ENCODE peak calls at places on chromosomes 13 and 19, in four cellular contexts. M is left lung, N is heart right ventricle, U is progenitor cell of endocrine pancreas. K is an unnamed sample.

GRCh38 chr13:30049692-30050091 is 199.3 kb upstream of the UBL3 start:
- DNase-seq in M (no peak), N (peak), U (no peak), K (no peak)

GRCh38 chr13:38954291-38954690 is 36.3 kb downstream of the STOML3 start:
- DNase-seq in M (no peak), N (no peak), U (no peak), K (no peak)

GRCh38 chr19:46766569-46767317 is 20.5 kb upstream of the STRN4 start:
- DNase-seq in M (peak), N (no peak), U (no peak), K (no peak)

GRCh38 chr19:48969276-48970138 is 4.4 kb downstream of the FTL start:
- DNase-seq in M (peak), N (no peak), U (no peak), K (no peak)

GRCh38 chr13:112849500-112849899 is 119.5 kb upstream of the MCF2L start:
- DNase-seq in M (no peak), N (no peak), U (no peak), K (no peak)

GRCh38 chr13:93260591-93260990 is 34.0 kb downstream of the GPC6 start:
- DNase-seq in M (no peak), N (no peak), U (no peak), K (no peak)

GRCh38 chr13:74687452-74688180 is 553.4 kb upstream of the KLF12 start:
- DNase-seq in M (no peak), N (peak), U (no peak), K (no peak)

GRCh38 chr19:35925501-35925900 is 10.7 kb upstream of the LRFN3 start:
- DNase-seq in M (peak), N (no peak), U (no peak), K (no peak)

GRCh38 chr13:98650376-98651107 is 73.6 kb upstream of the STK24 start:
- DNase-seq in M (no peak), N (no peak), U (no peak), K (no peak)

DNA sequence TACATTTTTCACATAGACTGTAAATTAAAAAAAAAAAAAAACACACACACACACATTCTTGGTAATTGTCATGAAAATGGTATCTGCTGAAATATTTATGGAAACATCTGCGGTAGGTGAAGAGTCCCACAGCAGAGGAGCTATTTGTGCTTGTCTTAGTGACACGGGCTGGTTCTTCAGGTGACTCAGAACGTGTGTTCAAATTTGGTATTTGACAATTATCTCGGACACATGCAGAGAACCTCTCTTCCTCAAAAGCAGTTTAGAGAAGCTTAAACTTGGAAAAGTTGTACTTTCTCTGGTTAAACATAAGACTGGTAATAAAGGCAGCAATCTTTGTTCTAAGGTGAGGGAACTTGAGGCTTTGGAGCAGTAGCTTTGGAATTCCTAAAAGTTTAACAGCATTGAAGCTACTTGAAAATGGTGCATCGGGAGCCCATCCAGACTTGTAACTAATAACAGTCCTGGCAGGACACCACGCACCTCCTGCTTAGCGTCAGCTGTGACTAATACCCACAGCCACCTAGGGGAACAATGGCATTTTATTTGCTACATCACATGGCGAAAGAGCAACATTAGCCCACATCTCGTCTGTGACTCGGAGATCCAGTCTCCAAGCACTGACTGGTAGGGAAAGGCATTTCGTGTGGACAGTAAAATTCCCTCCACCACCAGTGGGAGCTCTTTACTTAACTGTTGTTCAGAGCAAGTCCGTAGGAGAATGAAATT is 1505.1 kb upstream of the SLC10A2 start:
- DNase-seq in M (no peak), N (peak), U (peak), K (peak)
- TF ChIP-seq CTCF in M (peak), N (peak), U (peak), K (peak)

GRCh38 chr13:101945435-101945834 is 456.4 kb downstream of the FGF14 start:
- DNase-seq in M (no peak), N (no peak), U (no peak), K (no peak)
- TF ChIP-seq CTCF in M (no peak), N (no peak), U (no peak), K (no peak)

DNA sequence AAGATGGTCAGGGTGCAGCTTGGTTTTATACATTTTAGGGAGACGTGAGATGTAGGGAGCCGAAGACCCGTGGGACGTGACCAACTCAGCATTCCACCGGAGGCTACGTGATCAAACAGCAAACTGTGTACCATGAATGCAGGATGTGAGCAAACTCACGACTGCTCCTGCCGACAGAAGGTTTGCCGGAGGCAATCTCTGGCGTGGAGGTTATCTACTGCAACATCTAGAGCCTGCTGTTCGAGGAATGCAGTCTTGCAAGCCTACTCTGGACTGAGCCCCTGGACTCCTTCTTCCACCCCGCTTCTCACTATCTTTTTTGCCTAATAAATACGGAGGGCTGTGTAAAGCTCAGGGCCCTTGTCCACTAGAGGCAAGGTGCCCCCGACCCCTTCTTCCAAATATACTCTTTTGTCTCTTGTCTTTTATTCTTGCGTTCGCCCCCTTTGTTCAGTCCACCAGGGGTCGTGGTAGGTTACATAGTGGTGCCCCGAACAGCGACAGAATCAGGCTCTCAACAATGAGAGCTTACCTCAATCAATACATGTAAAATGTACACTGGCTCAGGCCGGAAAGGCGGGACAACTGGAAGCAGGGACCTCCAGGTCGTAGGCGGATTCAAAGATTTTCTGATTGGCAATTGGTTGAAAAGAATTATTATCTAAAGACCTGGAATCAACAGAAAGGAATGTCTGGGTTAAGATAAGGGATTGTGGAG is 8.9 kb upstream of the OR1I1 start:
- DNase-seq in M (no peak), N (no peak), U (no peak), K (no peak)
- TF ChIP-seq CTCF in M (no peak), N (no peak), U (no peak), K (no peak)

DNA sequence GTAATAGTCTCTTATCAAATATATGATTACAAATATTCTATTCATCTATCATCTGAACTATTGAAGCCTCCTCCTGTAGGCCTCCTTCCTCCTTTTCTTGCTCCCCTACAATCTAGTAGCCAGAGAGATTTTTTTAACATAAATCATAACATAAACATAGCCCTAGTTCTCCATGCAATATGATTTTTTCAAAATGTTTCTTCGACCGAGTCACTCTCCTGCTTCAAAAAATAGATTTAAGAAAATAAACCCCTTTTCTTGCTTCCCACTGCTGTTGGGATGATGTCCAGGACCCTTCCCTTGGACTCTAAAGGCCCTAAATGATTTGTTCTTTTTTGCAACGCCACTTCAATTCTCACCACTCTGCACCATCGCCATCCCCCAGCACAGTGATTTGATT is 319.7 kb upstream of the TSHZ3 start:
- DNase-seq in M (no peak), N (no peak), U (no peak), K (no peak)
- TF ChIP-seq CTCF in M (no peak), N (no peak), U (no peak), K (no peak)

GRCh38 chr19:1217366-1217765 is 11.8 kb downstream of the STK11 start:
- DNase-seq in M (no peak), N (no peak), U (no peak), K (no peak)

GRCh38 chr19:1214299-1214861 is 8.8 kb downstream of the STK11 start:
- DNase-seq in M (no peak), N (no peak), U (no peak), K (no peak)

GRCh38 chr19:1213391-1214286 is 8.1 kb downstream of the STK11 start:
- DNase-seq in M (no peak), N (peak), U (no peak), K (no peak)

GRCh38 chr19:1216756-1217155 is 11.2 kb downstream of the STK11 start:
- DNase-seq in M (no peak), N (no peak), U (no peak), K (no peak)

DNA sequence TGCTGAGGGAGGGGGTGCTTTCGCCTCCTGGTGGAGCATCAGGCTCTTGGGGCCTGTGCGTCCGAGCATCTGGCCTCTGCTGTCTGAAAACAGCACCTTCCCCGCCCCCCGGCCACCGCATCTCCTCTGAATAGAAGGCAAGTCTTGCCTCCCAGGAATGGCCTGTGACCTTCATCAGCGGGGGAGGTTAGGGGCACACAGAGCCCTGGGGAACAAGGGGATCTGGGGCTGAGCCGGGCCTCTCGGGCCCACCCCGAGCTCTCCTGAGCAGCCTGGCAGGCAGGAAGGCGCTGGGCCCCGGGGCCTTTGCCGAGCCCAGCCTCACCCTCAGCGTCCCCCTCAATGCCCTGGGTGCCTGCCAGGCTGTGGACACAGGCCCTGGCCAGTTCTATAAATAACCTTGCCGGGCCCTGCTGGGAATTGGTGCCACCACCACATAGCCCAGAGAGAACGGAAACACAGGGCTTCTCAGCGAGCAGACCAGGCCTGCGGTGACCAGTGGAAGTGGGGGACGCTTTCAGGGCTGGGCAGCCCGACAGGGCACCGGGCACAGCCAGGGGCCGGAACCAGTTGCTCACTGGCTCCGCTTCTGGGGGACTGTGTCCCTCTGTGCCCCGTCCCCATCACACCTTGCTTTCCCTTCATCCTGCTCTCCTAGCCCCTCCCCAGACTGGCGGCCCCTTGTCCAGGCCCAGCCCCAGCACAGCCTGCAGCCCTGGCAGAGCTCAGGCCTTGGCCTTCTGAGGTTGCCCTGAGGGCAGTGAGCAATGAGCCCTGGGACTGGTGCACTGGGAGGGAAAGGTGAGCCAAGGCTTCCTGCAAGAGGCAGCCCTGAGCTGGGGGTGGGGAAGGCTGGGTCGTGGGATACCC is 9.5 kb downstream of the STK11 start:
- DNase-seq in M (no peak), N (peak), U (no peak), K (peak)
- TF ChIP-seq CTCF in M (no peak), N (no peak), U (no peak), K (no peak)

GRCh38 chr13:60691268-60691667 is 294.2 kb downstream of the TDRD3 start:
- DNase-seq in M (no peak), N (no peak), U (no peak), K (no peak)
- TF ChIP-seq CTCF in M (no peak), N (no peak), U (no peak), K (no peak)

GRCh38 chr13:32068255-32068654 is 36.7 kb downstream of the FRY start:
- DNase-seq in M (no peak), N (no peak), U (no peak), K (no peak)

GRCh38 chr13:32067149-32067961 is 35.8 kb downstream of the FRY start:
- DNase-seq in M (no peak), N (no peak), U (no peak), K (no peak)

GRCh38 chr13:32060319-32060924 is 28.8 kb downstream of the FRY start:
- DNase-seq in M (no peak), N (peak), U (no peak), K (no peak)

GRCh38 chr13:32059511-32059984 is 28.0 kb downstream of the FRY start:
- DNase-seq in M (no peak), N (no peak), U (no peak), K (no peak)

GRCh38 chr13:32063622-32064233 is 32.2 kb downstream of the FRY start:
- DNase-seq in M (no peak), N (no peak), U (no peak), K (no peak)
- TF ChIP-seq CTCF in M (no peak), N (no peak), U (no peak), K (no peak)

GRCh38 chr13:27665333-27665732 is 43.6 kb downstream of the POLR1D start:
- DNase-seq in M (no peak), N (no peak), U (no peak), K (no peak)
- TF ChIP-seq CTCF in M (no peak), N (peak), U (peak), K (peak)

GRCh38 chr19:18603255-18603957 is 3.2 kb downstream of the CRLF1 start:
- DNase-seq in M (no peak), N (no peak), U (no peak), K (no peak)
- TF ChIP-seq CTCF in M (no peak), N (no peak), U (peak), K (no peak)

GRCh38 chr13:102657630-102658029 is 37.2 kb downstream of the METTL21C start:
- DNase-seq in M (no peak), N (no peak), U (no peak), K (no peak)
- TF ChIP-seq CTCF in M (no peak), N (peak), U (peak), K (peak)

K was measured in dorsolateral prefrontal cortex.